ENCODE peak calls at places on chromosomes 6 and 20, in five cellular contexts. One of them, this sample, is unnamed.

GRCh38 chr6:85462673-85463072 is 12.8 kb downstream of the NT5E start:
- DNase-seq in AG08395: no peak
- DNase-seq in non-pigmented ciliary epithelial cell: no peak
- DNase-seq in AG10803: no peak
- DNase-seq in GM10248: no peak
- DNase-seq in this sample: no peak

GRCh38 chr6:130467146-130467545 is 101.3 kb downstream of the TMEM200A start:
- DNase-seq in non-pigmented ciliary epithelial cell: no peak
- DNase-seq in AG08395: no peak
- DNase-seq in AG10803: no peak
- DNase-seq in GM10248: no peak
- DNase-seq in this sample: no peak

GRCh38 chr6:52595000-52595795 is 18.3 kb upstream of the TRAM2 start:
- DNase-seq in GM10248: peak
- DNase-seq in AG10803: peak
- DNase-seq in AG08395: peak
- DNase-seq in non-pigmented ciliary epithelial cell: peak
- DNase-seq in this sample: peak

GRCh38 chr6:159267165-159267564 is 98.0 kb downstream of the FNDC1 start:
- DNase-seq in AG10803: no peak
- DNase-seq in AG08395: peak
- DNase-seq in non-pigmented ciliary epithelial cell: no peak
- DNase-seq in GM10248: no peak
- DNase-seq in this sample: peak

GRCh38 chr6:149129401-149130077 is 188.0 kb upstream of the TAB2 start:
- DNase-seq in GM10248: no peak
- DNase-seq in non-pigmented ciliary epithelial cell: no peak
- DNase-seq in AG10803: peak
- DNase-seq in AG08395: peak
- DNase-seq in this sample: peak

GRCh38 chr6:35782424-35782823 is 1.6 kb downstream of the CLPSL1 start:
- DNase-seq in GM10248: no peak
- DNase-seq in AG08395: no peak
- DNase-seq in AG10803: no peak
- DNase-seq in non-pigmented ciliary epithelial cell: no peak
- DNase-seq in this sample: no peak

GRCh38 chr20:43955244-43956191 is 40.9 kb downstream of the TOX2 start:
- DNase-seq in GM10248: peak
- DNase-seq in AG08395: peak
- DNase-seq in non-pigmented ciliary epithelial cell: peak
- DNase-seq in AG10803: peak
- DNase-seq in this sample: peak

GRCh38 chr6:130322673-130323268 is 43.0 kb upstream of the TMEM200A start:
- DNase-seq in AG10803: peak
- DNase-seq in non-pigmented ciliary epithelial cell: peak
- DNase-seq in GM10248: peak
- DNase-seq in AG08395: peak
- DNase-seq in this sample: peak

GRCh38 chr20:11246251-11246775 is 572.5 kb upstream of the JAG1 start:
- DNase-seq in GM10248: no peak
- DNase-seq in non-pigmented ciliary epithelial cell: no peak
- DNase-seq in AG10803: no peak
- DNase-seq in AG08395: no peak
- DNase-seq in this sample: no peak

GRCh38 chr6:170038717-170039116 is 252.2 kb downstream of the DLL1 start:
- DNase-seq in non-pigmented ciliary epithelial cell: no peak
- DNase-seq in AG10803: no peak
- DNase-seq in GM10248: no peak
- DNase-seq in AG08395: no peak
- DNase-seq in this sample: no peak

GRCh38 chr6:10369896-10370295 is 45.0 kb downstream of the TFAP2A start:
- DNase-seq in AG10803: no peak
- DNase-seq in GM10248: no peak
- DNase-seq in non-pigmented ciliary epithelial cell: peak
- DNase-seq in AG08395: no peak
- DNase-seq in this sample: no peak

GRCh38 chr6:93088675-93089575 is 330.4 kb downstream of the EPHA7 start:
- DNase-seq in GM10248: no peak
- DNase-seq in non-pigmented ciliary epithelial cell: peak
- DNase-seq in AG08395: no peak
- DNase-seq in AG10803: no peak
- DNase-seq in this sample: no peak

GRCh38 chr6:33854572-33855030 is 50.8 kb upstream of the MLN start:
- DNase-seq in AG08395: no peak
- DNase-seq in GM10248: no peak
- DNase-seq in non-pigmented ciliary epithelial cell: no peak
- DNase-seq in AG10803: peak
- DNase-seq in this sample: no peak

GRCh38 chr20:58045156-58045555 is 183.3 kb downstream of the ANKRD60 start:
- DNase-seq in GM10248: no peak
- DNase-seq in AG10803: no peak
- DNase-seq in non-pigmented ciliary epithelial cell: no peak
- DNase-seq in AG08395: no peak
- DNase-seq in this sample: peak

GRCh38 chr20:6767536-6768227 is at the start of gene BMP2:
- DNase-seq in AG10803: peak
- DNase-seq in GM10248: peak
- DNase-seq in AG08395: peak
- DNase-seq in non-pigmented ciliary epithelial cell: no peak
- DNase-seq in this sample: peak

GRCh38 chr20:35134900-35135299 is 12.2 kb downstream of the EDEM2 start:
- DNase-seq in GM10248: no peak
- DNase-seq in AG10803: no peak
- DNase-seq in non-pigmented ciliary epithelial cell: no peak
- DNase-seq in AG08395: no peak
- DNase-seq in this sample: no peak

GRCh38 chr6:112979830-112980229 is 632.7 kb downstream of the RFPL4B start:
- DNase-seq in non-pigmented ciliary epithelial cell: no peak
- DNase-seq in AG08395: peak
- DNase-seq in GM10248: no peak
- DNase-seq in AG10803: peak
- DNase-seq in this sample: peak

GRCh38 chr6:116015560-116015959 is 45.1 kb downstream of the FRK start:
- DNase-seq in non-pigmented ciliary epithelial cell: no peak
- DNase-seq in AG08395: no peak
- DNase-seq in AG10803: no peak
- DNase-seq in GM10248: no peak
- DNase-seq in this sample: no peak

GRCh38 chr6:72941751-72942150 is 283.5 kb downstream of the KHDC1L start:
- DNase-seq in GM10248: no peak
- DNase-seq in non-pigmented ciliary epithelial cell: no peak
- DNase-seq in AG08395: no peak
- DNase-seq in AG10803: no peak
- DNase-seq in this sample: no peak

GRCh38 chr20:49810491-49811190 is 2.0 kb upstream of the SLC9A8 start:
- DNase-seq in GM10248: no peak
- DNase-seq in non-pigmented ciliary epithelial cell: no peak
- DNase-seq in AG08395: no peak
- DNase-seq in AG10803: no peak
- DNase-seq in this sample: no peak

GRCh38 chr6:32288426-32288825 is 64.6 kb upstream of the NOTCH4 start:
- DNase-seq in AG10803: no peak
- DNase-seq in non-pigmented ciliary epithelial cell: no peak
- DNase-seq in AG08395: no peak
- DNase-seq in GM10248: no peak
- DNase-seq in this sample: no peak

GRCh38 chr20:56439784-56440291 is 27.8 kb downstream of the CASS4 start:
- DNase-seq in AG10803: peak
- DNase-seq in GM10248: no peak
- DNase-seq in AG08395: peak
- DNase-seq in non-pigmented ciliary epithelial cell: peak
- DNase-seq in this sample: peak

GRCh38 chr6:25660512-25660911 is 8.5 kb downstream of the SCGN start:
- DNase-seq in AG08395: peak
- DNase-seq in non-pigmented ciliary epithelial cell: peak
- DNase-seq in GM10248: no peak
- DNase-seq in AG10803: peak
- DNase-seq in this sample: peak

GRCh38 chr6:43708857-43709653 is 21.5 kb upstream of the MRPS18A start:
- DNase-seq in GM10248: no peak
- DNase-seq in non-pigmented ciliary epithelial cell: peak
- DNase-seq in AG08395: peak
- DNase-seq in AG10803: peak
- DNase-seq in this sample: peak

GRCh38 chr6:83592770-83593394 is 80.5 kb downstream of the PRSS35 start:
- DNase-seq in AG10803: peak
- DNase-seq in AG08395: peak
- DNase-seq in GM10248: peak
- DNase-seq in non-pigmented ciliary epithelial cell: no peak
- DNase-seq in this sample: peak

GRCh38 chr6:23086100-23086499 is 516.7 kb downstream of the HDGFL1 start:
- DNase-seq in AG08395: no peak
- DNase-seq in AG10803: no peak
- DNase-seq in non-pigmented ciliary epithelial cell: no peak
- DNase-seq in GM10248: no peak
- DNase-seq in this sample: no peak

GRCh38 chr6:56040875-56041274 is 165.5 kb upstream of the BMP5 start:
- DNase-seq in non-pigmented ciliary epithelial cell: no peak
- DNase-seq in AG08395: peak
- DNase-seq in GM10248: no peak
- DNase-seq in AG10803: peak
- DNase-seq in this sample: peak

GRCh38 chr20:23127506-23128279 is 41.6 kb upstream of the CD93 start:
- DNase-seq in GM10248: no peak
- DNase-seq in non-pigmented ciliary epithelial cell: no peak
- DNase-seq in AG10803: no peak
- DNase-seq in AG08395: no peak
- DNase-seq in this sample: no peak

GRCh38 chr20:47354710-47355488 is 1.6 kb downstream of the ZMYND8 start:
- DNase-seq in GM10248: no peak
- DNase-seq in non-pigmented ciliary epithelial cell: no peak
- DNase-seq in AG10803: no peak
- DNase-seq in AG08395: no peak
- DNase-seq in this sample: peak

GRCh38 chr6:35273822-35274559 is 14.5 kb downstream of the ZNF76 start:
- DNase-seq in AG08395: no peak
- DNase-seq in GM10248: no peak
- DNase-seq in non-pigmented ciliary epithelial cell: no peak
- DNase-seq in AG10803: peak
- DNase-seq in this sample: peak

GRCh38 chr6:42259286-42259685 is 41.6 kb upstream of the MRPS10 start:
- DNase-seq in AG08395: no peak
- DNase-seq in non-pigmented ciliary epithelial cell: no peak
- DNase-seq in GM10248: no peak
- DNase-seq in AG10803: no peak
- DNase-seq in this sample: no peak

GRCh38 chr6:70379473-70380013 is 33.8 kb upstream of the FAM135A start:
- DNase-seq in GM10248: no peak
- DNase-seq in AG10803: no peak
- DNase-seq in non-pigmented ciliary epithelial cell: no peak
- DNase-seq in AG08395: no peak
- DNase-seq in this sample: no peak